ENCODE peak calls at places on chromosomes 3 and 15, in six cellular contexts. U is activated T-helper 1 cell treated with anti-CD3 and anti-CD28 coated beads, Interleukin-2, amount 50 U/mL, for 16 hours; D is GM23248; C is cardiac fibroblast; J is T-helper 2 cell; V is Panc1. X is an unnamed sample.

GRCh38 chr3:149020196-149020838 is 29.0 kb downstream of the GYG1 start:
- DNase-seq in U (no peak), D (peak; percentile 54), C (peak; percentile 67), J (no peak), V (no peak), X (no peak)

GRCh38 chr15:41043276-41043675 is 72.8 kb downstream of the INO80 start:
- DNase-seq in U (no peak), D (peak; percentile 63), C (peak; percentile 91), J (no peak), V (no peak), X (no peak)

GRCh38 chr15:71010439-71010838 is 104.8 kb upstream of the THSD4 start:
- DNase-seq in U (no peak), D (no peak), C (no peak), J (no peak), V (no peak), X (no peak)

GRCh38 chr3:70943886-70944285 is 631.4 kb upstream of the MDFIC2 start:
- DNase-seq in U (no peak), D (peak; percentile 52), C (no peak), J (no peak), V (no peak), X (no peak)

GRCh38 chr3:156859578-156859977 is 33.4 kb downstream of the LEKR1 start:
- DNase-seq in U (no peak), D (no peak), C (no peak), J (no peak), V (no peak), X (no peak)

GRCh38 chr15:22224241-22224671 is 143.9 kb downstream of the OR4M2 start:
- DNase-seq in U (no peak), D (no peak), C (no peak), J (no peak), V (no peak), X (no peak)

GRCh38 chr3:22981176-22981575 is 222.0 kb upstream of the UBE2E2 start:
- DNase-seq in U (no peak), D (no peak), C (peak; percentile 33), J (no peak), V (no peak), X (no peak)

GRCh38 chr15:48565560-48566482 is 79.7 kb downstream of the FBN1 start:
- DNase-seq in U (no peak), D (peak; percentile 92), C (peak; percentile 96), J (no peak), V (peak; percentile 32), X (no peak)

GRCh38 chr15:35306361-35306981 is 221.4 kb upstream of the NANOGP8 start:
- DNase-seq in U (no peak), D (peak; percentile 74), C (peak; percentile 57), J (no peak), V (no peak), X (no peak)

GRCh38 chr3:102037209-102037608 is 187.9 kb downstream of the NFKBIZ start:
- DNase-seq in U (no peak), D (no peak), C (peak; percentile 32), J (no peak), V (no peak), X (no peak)

X was measured in esophagus muscularis mucosa.